ENCODE peak calls at places on chromosomes 16 and 17, in eight cellular contexts. D is kidney epithelial cell, Z is brain microvascular endothelial cell, Q is AG09319, I is bronchial epithelial cell, O is omental fat pad, K is Caco-2, S is mammary epithelial cell. E is an unnamed sample.
A peak's percentile ranks its signal among the peaks of the same experiment; 100 is the strongest.

GRCh38 chr17:45424769-45425124 is 7.9 kb downstream of the ARHGAP27 start:
- DNase-seq in K (no peak), Q (no peak), I (no peak), Z (no peak), D (no peak), S (no peak), O (no peak), E (no peak)

GRCh38 chr17:10352866-10353265 is 19.9 kb downstream of the MYH13 start:
- DNase-seq in O (no peak), Z (no peak), S (no peak), Q (no peak), K (no peak), D (no peak), I (no peak), E (no peak)

GRCh38 chr16:27461483-27462171 is 59.7 kb downstream of the IL21R start:
- DNase-seq in I (no peak), K (no peak), O (no peak), D (no peak), S (no peak), Z (no peak), Q (no peak), E (no peak)

GRCh38 chr17:27085517-27085916 is 208.4 kb upstream of the WSB1 start:
- DNase-seq in K (no peak), O (no peak), I (no peak), Z (no peak), Q (no peak), D (no peak), S (no peak), E (no peak)

GRCh38 chr16:56421976-56422669 is 3.2 kb downstream of the AMFR start:
- DNase-seq in Q (no peak), S (no peak), D (no peak), K (no peak), I (no peak), O (no peak), Z (no peak), E (no peak)

GRCh38 chr17:31007695-31008373 is 37.0 kb downstream of the RNF135 start:
- DNase-seq in D (no peak), Z (no peak), S (no peak), Q (no peak), O (no peak), I (no peak), K (no peak), E (no peak)

GRCh38 chr17:6913608-6914443 is 82.0 kb upstream of the ALOX12 start:
- DNase-seq in Z (peak; percentile 47), D (no peak), I (peak; percentile 15), O (peak; percentile 77), Q (peak; percentile 20), K (peak; percentile 69), S (no peak), E (peak; percentile 82)

GRCh38 chr17:57035971-57036481 is 49.0 kb upstream of the AKAP1 start:
- DNase-seq in O (no peak), I (peak; percentile 51), Z (no peak), Q (no peak), S (peak; percentile 12), K (no peak), D (no peak), E (no peak)

GRCh38 chr16:89678258-89678657 is 8.2 kb upstream of the CDK10 start:
- DNase-seq in S (no peak), O (no peak), Z (no peak), I (no peak), K (no peak), D (no peak), Q (no peak), E (no peak)

GRCh38 chr17:69065113-69065512 is 4.4 kb upstream of the ABCA9 start:
- DNase-seq in K (no peak), I (no peak), S (no peak), D (no peak), Q (no peak), Z (no peak), O (no peak), E (no peak)

GRCh38 chr16:54070944-54071343 is 215.6 kb downstream of the IRX3 start:
- DNase-seq in K (no peak), Z (no peak), D (no peak), I (no peak), S (no peak), O (no peak), Q (no peak), E (peak; percentile 39)

GRCh38 chr17:37490638-37491614 is 1.2 kb downstream of the DUSP14 start:
- DNase-seq in S (peak; percentile 91), I (peak; percentile 83), Q (no peak), Z (peak; percentile 84), D (peak; percentile 65), O (no peak), K (peak; percentile 70), E (no peak)

GRCh38 chr16:17460890-17461289 is 9.9 kb downstream of the XYLT1 start:
- DNase-seq in Z (no peak), S (no peak), Q (no peak), K (no peak), D (no peak), O (no peak), I (no peak), E (no peak)

GRCh38 chr16:17459903-17460521 is 10.7 kb downstream of the XYLT1 start:
- DNase-seq in D (no peak), Q (no peak), I (no peak), K (no peak), O (no peak), S (no peak), Z (no peak), E (no peak)

GRCh38 chr16:17457513-17457912 is 13.2 kb downstream of the XYLT1 start:
- DNase-seq in S (no peak), Z (no peak), I (no peak), O (no peak), Q (no peak), D (no peak), K (no peak), E (no peak)

GRCh38 chr16:17454331-17454730 is 16.4 kb downstream of the XYLT1 start:
- DNase-seq in Z (no peak), I (no peak), K (no peak), D (no peak), S (no peak), Q (no peak), O (no peak), E (no peak)

DNA sequence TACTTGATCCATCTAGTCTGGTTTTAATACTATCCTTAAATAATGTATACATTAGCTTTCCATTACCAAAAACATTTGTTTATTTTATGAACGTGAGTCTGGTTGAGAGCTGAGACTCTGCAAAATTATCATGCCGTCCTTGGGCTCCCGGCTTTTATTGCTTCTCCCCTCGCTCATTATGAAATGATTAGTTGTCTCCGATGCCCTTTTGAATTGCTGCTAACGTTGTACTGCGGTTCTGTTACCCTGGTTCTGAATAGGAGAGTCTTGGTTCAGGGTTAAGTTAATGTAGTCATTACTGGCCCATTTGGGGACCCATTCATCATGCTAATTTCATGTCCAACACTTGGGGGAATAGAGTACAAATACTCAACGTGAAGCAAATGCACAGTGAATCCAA is 12.8 kb downstream of the XYLT1 start:
- DNase-seq in K (no peak), I (no peak), D (no peak), S (no peak), Z (no peak), Q (no peak), O (no peak), E (no peak)
- TF ChIP-seq CTCF in K (no peak), I (no peak), D (no peak), S (no peak), Z (no peak), Q (no peak), O (no peak), E (no peak)

DNA sequence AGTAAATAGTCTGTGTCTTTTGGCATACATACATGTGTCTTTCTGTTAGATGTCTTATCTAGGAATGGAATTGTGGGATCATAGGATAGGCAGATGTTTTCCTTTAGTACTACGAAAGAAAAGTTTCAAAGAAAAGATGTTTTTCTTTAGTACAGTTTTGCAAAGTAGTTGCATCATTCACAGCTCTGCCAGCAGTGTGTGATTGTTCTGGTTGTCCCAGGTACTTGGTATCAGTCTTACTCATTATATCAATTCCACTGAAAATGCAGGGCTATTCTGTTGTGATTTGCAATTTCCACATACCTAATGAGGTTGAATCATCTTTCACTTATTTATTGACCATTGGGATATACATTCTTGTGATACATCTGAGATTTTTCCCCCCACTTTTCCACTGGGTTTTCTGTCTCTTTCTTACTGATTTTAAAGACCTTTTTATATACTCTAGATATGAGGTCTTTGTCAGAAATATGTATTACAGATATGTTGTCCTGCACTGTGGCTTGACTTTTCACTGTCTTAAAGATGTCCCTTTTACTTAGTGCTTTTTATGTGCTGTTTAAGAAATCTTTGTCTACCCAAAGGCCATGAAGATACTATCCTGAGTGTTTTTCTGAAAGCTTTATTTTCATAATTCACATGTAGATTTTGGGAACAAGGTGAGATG is 173.4 kb downstream of the MRTFB start:
- DNase-seq in O (no peak), K (no peak), Z (no peak), D (no peak), I (peak; percentile 6), Q (peak; percentile 19), S (no peak), E (no peak)
- TF ChIP-seq CTCF in O (no peak), K (no peak), Z (no peak), D (no peak), I (no peak), Q (no peak), S (no peak), E (no peak)

DNA sequence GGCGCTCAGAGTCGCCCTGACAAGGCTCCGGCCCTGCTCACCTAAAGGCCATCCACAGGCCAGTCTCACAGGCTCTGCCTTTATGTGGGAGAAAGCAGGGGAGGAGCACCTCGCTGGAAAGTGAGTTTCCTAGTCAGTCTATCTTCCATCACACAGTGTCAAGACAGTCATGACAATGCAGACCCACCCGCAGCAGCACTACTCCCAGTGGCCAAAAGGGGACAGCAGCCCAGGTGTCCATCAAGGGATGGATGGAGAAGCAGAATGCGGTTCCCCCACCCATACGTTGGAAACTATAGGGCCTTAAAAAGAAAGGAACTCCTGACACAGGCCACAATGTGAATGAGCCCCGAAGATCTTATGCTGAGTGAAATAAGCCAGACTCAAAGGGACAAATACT is 226.8 kb downstream of the ENGASE start:
- DNase-seq in K (no peak), Z (no peak), Q (no peak), I (no peak), D (no peak), S (no peak), O (no peak), E (no peak)
- TF ChIP-seq CTCF in K (peak; percentile 1), Z (no peak), Q (no peak), I (no peak), D (no peak), S (no peak), O (no peak), E (no peak)

DNA sequence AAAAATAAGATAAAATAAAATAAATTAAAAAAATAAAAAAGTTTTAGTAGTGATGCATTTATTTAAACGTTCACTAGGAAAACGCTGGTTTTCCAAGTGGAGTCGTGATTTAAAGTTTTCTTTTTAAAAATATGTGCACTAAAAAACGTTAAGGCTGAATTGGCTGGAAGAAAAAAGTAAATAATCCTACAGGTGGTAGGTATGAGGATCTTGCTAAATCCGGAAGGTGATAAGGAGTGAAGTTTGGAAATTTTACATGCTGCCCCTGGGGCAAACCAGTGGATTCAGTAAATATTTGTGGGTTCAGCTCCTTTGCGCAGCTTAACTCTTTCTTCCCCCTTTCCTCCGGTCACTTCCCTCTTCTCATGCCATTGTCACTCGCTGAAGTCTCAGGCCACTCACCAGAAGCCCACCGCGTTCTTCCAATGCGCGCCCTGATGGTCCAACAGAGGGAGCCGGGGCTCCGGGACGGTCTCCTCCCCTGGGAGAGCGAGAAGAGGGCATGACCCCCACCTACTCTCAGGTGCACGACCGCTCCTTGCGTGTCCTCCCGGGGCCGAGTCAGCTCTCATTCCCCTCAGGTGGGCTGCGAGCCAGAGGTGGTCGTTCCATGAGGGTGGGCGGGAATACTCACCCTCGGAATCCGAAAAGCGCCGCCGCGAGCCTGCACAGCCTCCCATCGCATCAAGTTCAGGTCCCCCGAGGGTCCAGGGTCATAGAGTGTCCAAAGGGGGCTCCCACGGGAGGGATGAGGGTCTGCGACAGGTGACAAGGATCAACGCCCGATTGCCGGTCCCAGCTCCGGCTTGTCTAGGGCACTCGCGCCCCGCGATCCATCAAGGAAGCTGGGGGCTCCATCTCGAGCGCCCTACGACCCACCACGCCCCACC is 549 bp downstream of the CLN3 start:
- DNase-seq in I (peak; percentile 31), Z (no peak), Q (no peak), K (peak; percentile 72), D (no peak), O (no peak), S (peak; percentile 61), E (peak; percentile 41)
- TF ChIP-seq CTCF in I (peak; percentile 41), Z (peak; percentile 56), Q (peak; percentile 44), K (peak; percentile 38), D (peak; percentile 47), O (no peak), S (peak; percentile 42), E (peak; percentile 11)